ENCODE peak calls at places on chromosomes 12 and 14, in seven cellular contexts. D is upper lobe of right lung; X is CD4-positive, alpha-beta T cell; H is neural progenitor cell; O is thyroid gland; K is tibial artery; R is mesothelial cell of epicardium. T is an unnamed sample.

GRCh38 chr14:103031956-103032355 is 25.4 kb downstream of the CDC42BPB start:
- DNase-seq in D (no peak), X (no peak), H (peak), O (no peak), K (no peak), R (no peak), T (no peak)

GRCh38 chr12:32025906-32026305 is 66.7 kb downstream of the RESF1 start:
- DNase-seq in D (no peak), X (peak), H (no peak), O (no peak), K (no peak), R (no peak), T (no peak)

GRCh38 chr14:105193916-105194782 is 13.0 kb upstream of the NUDT14 start:
- DNase-seq in D (no peak), X (no peak), H (no peak), O (peak), K (no peak), R (no peak), T (no peak)

GRCh38 chr14:61523751-61524150 is 171.6 kb upstream of the HIF1A start:
- DNase-seq in D (no peak), X (no peak), H (no peak), O (no peak), K (no peak), R (no peak), T (no peak)

GRCh38 chr14:104120281-104120741 is 18.1 kb upstream of the KIF26A start:
- DNase-seq in D (no peak), X (no peak), H (no peak), O (no peak), K (peak), R (no peak), T (no peak)

GRCh38 chr12:116601524-116601923 is 42.3 kb downstream of the MAP1LC3B2 start:
- DNase-seq in D (no peak), X (no peak), H (no peak), O (no peak), K (no peak), R (no peak), T (no peak)

GRCh38 chr14:64531567-64531966 is 9.0 kb upstream of the HSPA2 start:
- DNase-seq in D (no peak), X (no peak), H (no peak), O (no peak), K (no peak), R (no peak), T (no peak)

GRCh38 chr14:69260246-69260978 is 454 bp downstream of the GALNT16 start:
- DNase-seq in D (no peak), X (no peak), H (peak), O (no peak), K (no peak), R (peak), T (peak)

GRCh38 chr12:3698218-3698974 is 54.5 kb downstream of the CRACR2A start:
- DNase-seq in D (no peak), X (no peak), H (peak), O (no peak), K (no peak), R (no peak), T (no peak)

GRCh38 chr12:131775904-131776889 is 52.0 kb upstream of the MMP17 start:
- DNase-seq in D (no peak), X (no peak), H (no peak), O (no peak), K (no peak), R (no peak), T (no peak)

GRCh38 chr12:131511803-131512564 is 198.9 kb upstream of the SFSWAP start:
- DNase-seq in D (no peak), X (no peak), H (no peak), O (no peak), K (no peak), R (no peak), T (no peak)

GRCh38 chr12:52494518-52494917 is 1.5 kb upstream of the KRT6A start:
- DNase-seq in D (no peak), X (no peak), H (no peak), O (peak), K (no peak), R (no peak), T (no peak)
- TF ChIP-seq CTCF in D (no peak), X (no peak), H (no peak), O (no peak), K (no peak), R (no peak), T (no peak)

DNA sequence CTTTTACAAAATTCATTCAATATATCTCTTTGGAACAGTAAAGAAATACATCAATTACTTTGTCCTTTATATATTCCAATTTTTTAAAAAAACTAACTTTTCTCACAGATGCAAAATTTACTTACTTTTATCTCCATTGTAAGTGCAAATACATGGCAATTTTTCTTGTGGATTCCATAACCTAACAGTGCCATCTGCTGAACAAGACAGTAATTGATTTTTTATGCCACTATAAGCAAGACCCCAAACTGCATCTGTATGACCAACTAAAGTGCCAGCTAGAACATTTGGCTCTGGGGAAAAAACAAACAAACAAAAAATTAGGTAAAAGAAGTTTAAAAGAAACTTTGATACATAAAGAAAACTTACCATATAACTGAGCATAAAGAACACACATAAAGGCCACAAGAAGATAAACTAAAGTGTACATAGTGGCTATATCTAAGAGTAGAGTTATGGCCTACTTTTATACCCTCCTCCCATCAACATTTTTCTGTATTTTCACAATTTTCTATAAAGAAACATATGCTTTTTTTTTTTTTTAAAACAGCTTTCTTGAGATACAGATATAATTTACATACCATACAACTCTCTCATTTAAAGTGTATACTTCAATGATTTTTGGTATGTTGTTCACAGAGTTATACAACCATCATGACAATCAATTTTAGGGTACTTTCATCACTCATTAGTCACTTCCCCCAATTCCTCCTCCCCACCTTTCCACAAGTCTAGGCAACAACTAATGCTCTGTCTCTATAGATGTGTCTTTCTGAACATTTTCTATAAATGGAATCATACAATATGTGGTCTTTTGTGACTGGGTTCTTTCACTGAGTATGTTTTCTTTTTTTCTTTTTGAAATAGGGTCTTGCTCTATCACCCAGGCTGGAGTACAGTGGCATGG is 32.6 kb downstream of the COCH start:
- DNase-seq in D (no peak), X (no peak), H (no peak), O (no peak), K (no peak), R (no peak), T (no peak)
- TF ChIP-seq CTCF in D (peak), X (no peak), H (peak), O (no peak), K (no peak), R (no peak), T (no peak)

GRCh38 chr12:40106202-40106533 is 287 bp upstream of the SLC2A13 start:
- DNase-seq in D (no peak), X (no peak), H (no peak), O (no peak), K (no peak), R (no peak), T (no peak)

GRCh38 chr12:40107098-40107802 is 1.4 kb upstream of the SLC2A13 start:
- DNase-seq in D (peak), X (peak), H (peak), O (peak), K (peak), R (peak), T (peak)

GRCh38 chr12:40105515-40106201 is at the start of gene SLC2A13:
- DNase-seq in D (peak), X (peak), H (peak), O (peak), K (peak), R (peak), T (peak)

GRCh38 chr12:40106655-40107054 is 774 bp upstream of the SLC2A13 start:
- DNase-seq in D (no peak), X (no peak), H (no peak), O (no peak), K (no peak), R (no peak), T (no peak)

DNA sequence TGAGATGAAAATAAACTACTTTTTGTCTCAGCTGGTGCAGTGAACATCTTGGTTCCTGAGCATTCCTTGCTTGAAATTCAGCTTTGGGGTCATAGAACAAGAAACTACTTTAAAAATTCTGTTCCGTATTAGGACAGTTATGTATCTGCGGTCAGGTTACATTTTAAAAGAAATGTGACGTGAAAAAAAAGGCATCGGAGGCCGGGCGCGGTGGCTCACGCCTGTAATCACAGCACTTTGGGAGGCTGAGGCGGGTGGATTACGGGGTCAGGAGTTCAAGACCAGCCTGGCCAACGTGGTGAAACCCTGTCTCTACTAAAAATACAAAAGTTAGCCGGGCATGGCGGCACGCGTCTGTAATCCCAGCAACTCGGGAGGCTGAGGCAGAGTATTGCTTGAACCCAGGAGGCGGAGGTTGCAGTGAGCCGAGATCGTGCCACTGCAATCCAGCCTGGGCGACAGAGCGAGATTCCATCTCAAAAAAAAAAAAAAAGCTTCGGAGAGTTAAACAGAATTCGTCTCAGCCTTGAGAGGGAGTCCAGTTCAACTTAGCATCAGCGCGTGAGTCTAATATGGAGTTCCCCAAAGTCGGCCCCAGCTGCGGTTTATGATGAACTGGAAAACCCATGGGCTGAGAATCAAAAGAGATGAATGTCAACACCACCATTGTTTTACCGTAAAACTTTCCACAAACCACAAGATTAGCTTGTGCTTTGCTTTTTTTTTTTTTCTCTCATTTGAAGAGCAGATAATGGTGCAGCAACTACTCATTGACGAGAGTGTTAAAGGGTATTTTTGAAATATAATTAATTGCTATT is 2.1 kb upstream of the SLC2A13 start:
- DNase-seq in D (no peak), X (no peak), H (no peak), O (no peak), K (no peak), R (no peak), T (no peak)
- TF ChIP-seq CTCF in D (no peak), X (peak), H (no peak), O (no peak), K (peak), R (peak), T (no peak)

GRCh38 chr14:96104469-96105057 is 65.4 kb downstream of the C14orf132 start:
- DNase-seq in D (peak), X (no peak), H (no peak), O (peak), K (peak), R (no peak), T (peak)
- TF ChIP-seq CTCF in D (no peak), X (no peak), H (no peak), O (no peak), K (no peak), R (no peak), T (no peak)

DNA sequence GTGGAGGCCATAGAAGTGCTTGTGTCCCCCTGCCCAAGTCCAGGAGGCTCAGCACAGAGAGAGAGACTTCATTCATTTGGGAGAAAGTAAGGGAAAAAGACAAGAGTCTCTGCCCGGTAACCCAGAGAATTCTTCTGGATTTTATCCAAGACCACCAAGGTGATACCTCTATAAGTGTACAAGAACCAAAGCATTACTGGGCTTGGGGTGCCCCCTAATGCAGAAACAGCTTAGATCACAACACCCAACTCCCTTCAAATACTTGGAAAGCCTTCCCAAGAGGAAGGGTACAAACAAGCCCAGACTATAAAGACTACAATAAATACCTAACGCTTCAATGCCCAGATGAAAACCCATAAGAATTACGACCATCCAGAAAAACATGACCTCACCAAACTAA is 119.7 kb upstream of the PDE3A start:
- DNase-seq in D (no peak), X (no peak), H (peak), O (peak), K (no peak), R (no peak), T (no peak)
- TF ChIP-seq CTCF in D (no peak), X (no peak), H (peak), O (no peak), K (no peak), R (no peak), T (no peak)

GRCh38 chr12:15636060-15636890 is 152.9 kb downstream of the EPS8 start:
- DNase-seq in D (no peak), X (no peak), H (no peak), O (no peak), K (no peak), R (no peak), T (no peak)
- TF ChIP-seq CTCF in D (no peak), X (no peak), H (no peak), O (no peak), K (no peak), R (no peak), T (no peak)

GRCh38 chr12:79690606-79691298 is at the start of gene PAWR:
- DNase-seq in D (peak), X (no peak), H (peak), O (peak), K (peak), R (peak), T (peak)
- TF ChIP-seq CTCF in D (peak), X (no peak), H (peak), O (no peak), K (peak), R (no peak), T (no peak)